ENCODE peak calls at places on chromosome 2, in eight cellular contexts. C is ovary, A is suprapubic skin, F is A549, K is K562, O is stomach, V is H1, U is transverse colon. J is an unnamed sample.
A peak's percentile ranks its signal among the peaks of the same experiment; 100 is the strongest.

GRCh38 chr2:103664690-103665089 is 902.9 kb downstream of the TMEM182 start:
- DNase-seq in C (no peak), A (no peak), F (no peak), K (no peak), O (no peak), V (no peak), U (no peak), J (no peak)

GRCh38 chr2:58702302-58702696 is 461.2 kb upstream of the FANCL start:
- DNase-seq in C (no peak), A (no peak), F (no peak), K (no peak), O (no peak), V (no peak), U (no peak), J (no peak)

GRCh38 chr2:150266931-150267330 is 220.5 kb downstream of the RND3 start:
- DNase-seq in C (no peak), A (no peak), F (no peak), K (no peak), O (no peak), V (no peak), U (no peak), J (no peak)

GRCh38 chr2:9570182-9571060 is 14.8 kb upstream of the ADAM17 start:
- DNase-seq in C (no peak), A (no peak), F (no peak), K (no peak), O (no peak), V (no peak), U (no peak), J (no peak)

GRCh38 chr2:112183327-112184025 is 45.3 kb downstream of the FBLN7 start:
- DNase-seq in C (no peak), A (no peak), F (no peak), K (no peak), O (no peak), V (no peak), U (no peak), J (no peak)

GRCh38 chr2:35820404-35820803 is 535.2 kb upstream of the CRIM1 start:
- DNase-seq in C (no peak), A (no peak), F (no peak), K (no peak), O (no peak), V (no peak), U (no peak), J (no peak)

GRCh38 chr2:7992612-7993596 is 689.0 kb upstream of the ID2 start:
- DNase-seq in C (no peak), A (no peak), F (no peak), K (no peak), O (no peak), V (no peak), U (no peak), J (no peak)

GRCh38 chr2:217827430-217828201 is 175.2 kb downstream of the TNS1 start:
- DNase-seq in C (peak; percentile 67), A (no peak), F (no peak), K (peak; percentile 74), O (no peak), V (no peak), U (no peak), J (no peak)

GRCh38 chr2:147524912-147525311 is 319.9 kb upstream of the ACVR2A start:
- DNase-seq in C (no peak), A (no peak), F (no peak), K (no peak), O (no peak), V (no peak), U (no peak), J (no peak)

GRCh38 chr2:178266445-178266844 is 72.1 kb downstream of the OSBPL6 start:
- DNase-seq in C (no peak), A (no peak), F (no peak), K (no peak), O (no peak), V (no peak), U (no peak), J (no peak)

GRCh38 chr2:8628179-8628869 is 53.5 kb upstream of the ID2 start:
- DNase-seq in C (no peak), A (no peak), F (peak; percentile 72), K (peak; percentile 40), O (no peak), V (no peak), U (no peak), J (no peak)

GRCh38 chr2:57516740-57517340 is 529.8 kb upstream of the VRK2 start:
- DNase-seq in C (no peak), A (no peak), F (peak; percentile 28), K (peak; percentile 36), O (no peak), V (no peak), U (no peak), J (no peak)

GRCh38 chr2:111665011-111665410 is 219.0 kb downstream of the ANAPC1 start:
- DNase-seq in C (no peak), A (no peak), F (no peak), K (no peak), O (no peak), V (peak; percentile 14), U (no peak), J (no peak)

GRCh38 chr2:4675295-4675694 is 971.9 kb downstream of the DCDC2C start:
- DNase-seq in C (no peak), A (no peak), F (no peak), K (no peak), O (no peak), V (no peak), U (no peak), J (no peak)

GRCh38 chr2:37585295-37585908 is 86.0 kb downstream of the CDC42EP3 start:
- DNase-seq in C (peak; percentile 43), A (no peak), F (no peak), K (no peak), O (peak; percentile 66), V (no peak), U (peak; percentile 22), J (no peak)

GRCh38 chr2:51410351-51410750 is 378.4 kb upstream of the NRXN1 start:
- DNase-seq in C (no peak), A (no peak), F (no peak), K (no peak), O (no peak), V (no peak), U (no peak), J (no peak)

GRCh38 chr2:160428425-160428763 is 65.2 kb downstream of the RBMS1 start:
- DNase-seq in C (no peak), A (no peak), F (no peak), K (no peak), O (no peak), V (no peak), U (no peak), J (no peak)

GRCh38 chr2:176562359-176563043 is 293.3 kb downstream of the MTX2 start:
- DNase-seq in C (no peak), A (no peak), F (no peak), K (no peak), O (no peak), V (no peak), U (no peak), J (no peak)

GRCh38 chr2:26694001-26694400 is 1.5 kb downstream of the KCNK3 start:
- DNase-seq in C (no peak), A (no peak), F (no peak), K (no peak), O (no peak), V (no peak), U (no peak), J (no peak)
- TF ChIP-seq EP300 in C (no peak), A (no peak), F (no peak), K (no peak), O (no peak), V (no peak), U (no peak), J (no peak)

DNA sequence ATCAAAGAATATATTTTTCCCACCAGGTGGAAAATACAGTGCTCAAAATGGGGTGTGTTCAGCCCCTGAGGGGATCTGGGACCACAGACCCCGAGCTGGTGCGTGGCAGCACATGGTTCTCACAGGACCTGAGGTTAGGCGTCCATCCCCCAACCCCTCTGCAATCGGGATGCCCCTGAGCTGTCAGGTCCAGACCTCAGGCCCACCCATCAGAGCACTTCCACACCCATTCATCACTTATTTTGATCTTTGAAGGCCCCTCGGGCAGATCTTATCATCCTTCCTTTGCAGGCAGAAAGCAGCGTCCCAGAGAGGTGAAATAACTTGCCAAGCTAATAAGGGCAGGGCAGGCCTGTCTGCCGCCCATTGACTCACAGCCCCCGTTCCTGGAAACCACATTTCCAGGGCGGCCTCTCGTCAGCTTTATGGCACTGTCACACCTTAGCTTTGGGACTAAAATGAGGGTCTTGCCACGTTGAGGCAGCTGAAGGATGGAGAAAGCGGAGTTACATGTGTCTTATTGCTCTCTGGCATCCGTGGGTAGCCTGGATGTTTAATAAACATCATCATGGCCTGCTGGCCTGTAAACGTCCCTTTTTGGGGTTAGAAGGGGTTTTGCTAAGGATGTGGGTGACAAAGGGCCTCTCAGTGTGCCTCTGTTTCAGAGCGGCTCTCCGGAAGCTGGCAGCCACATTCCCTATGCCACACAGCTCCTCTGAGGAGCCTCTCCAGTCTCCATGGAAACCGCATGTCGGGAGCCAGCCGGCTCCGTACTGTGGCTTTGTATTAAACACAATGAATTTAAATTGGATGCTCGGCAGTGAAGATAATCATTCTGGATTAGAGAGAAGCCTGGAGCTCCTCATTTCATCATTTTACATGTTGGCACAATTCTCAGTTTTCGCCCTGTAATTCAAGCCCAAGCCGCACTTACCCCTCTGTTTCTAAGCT is 58.3 kb upstream of the MAPRE3 start:
- DNase-seq in C (no peak), A (no peak), F (no peak), K (no peak), O (no peak), V (peak; percentile 62), U (no peak), J (no peak)
- TF ChIP-seq EP300 in C (no peak), A (no peak), F (no peak), K (no peak), O (no peak), V (no peak), U (no peak), J (no peak)

GRCh38 chr2:12731701-12732280 is 15.1 kb downstream of the TRIB2 start:
- DNase-seq in C (no peak), A (no peak), F (no peak), K (no peak), O (no peak), V (no peak), U (no peak), J (no peak)

GRCh38 chr2:12734914-12735654 is 18.3 kb downstream of the TRIB2 start:
- DNase-seq in C (peak; percentile 48), A (no peak), F (no peak), K (no peak), O (no peak), V (no peak), U (no peak), J (peak; percentile 52)

GRCh38 chr2:12732663-12733062 is 15.9 kb downstream of the TRIB2 start:
- DNase-seq in C (no peak), A (no peak), F (no peak), K (no peak), O (no peak), V (no peak), U (no peak), J (peak; percentile 44)

GRCh38 chr2:12730265-12730664 is 13.5 kb downstream of the TRIB2 start:
- DNase-seq in C (no peak), A (no peak), F (no peak), K (no peak), O (no peak), V (no peak), U (no peak), J (no peak)

GRCh38 chr2:12733846-12734245 is 17.1 kb downstream of the TRIB2 start:
- DNase-seq in C (no peak), A (no peak), F (no peak), K (no peak), O (peak; percentile 90), V (no peak), U (no peak), J (peak; percentile 63)
- TF ChIP-seq EP300 in C (no peak), A (no peak), F (no peak), K (no peak), O (no peak), V (no peak), U (no peak), J (peak; percentile 46)

GRCh38 chr2:119049968-119050657 is 108.1 kb downstream of the MARCO start:
- DNase-seq in C (peak; percentile 40), A (no peak), F (no peak), K (peak; percentile 31), O (no peak), V (peak; percentile 79), U (no peak), J (no peak)
- TF ChIP-seq EP300 in C (no peak), A (no peak), F (no peak), K (no peak), O (no peak), V (no peak), U (no peak), J (no peak)

J was measured in tibial nerve.